ENCODE peak calls at places on chromosomes 11 and 22, in nine cellular contexts. L, O, A, W, Y, E, N, G and Q are unnamed samples. For H3K36me3, the result is how much of the 10 kb centered on the place peaks cover.

GRCh38 chr11:19441288-19441687 is 200.5 kb upstream of the E2F8 start:
- DNase-seq in O (no peak), N (no peak), G (no peak), Y (no peak), E (no peak), L (no peak), W (no peak), A (no peak), Q (no peak)

GRCh38 chr11:75858613-75859012 is 43.6 kb downstream of the UVRAG start:
- DNase-seq in L (no peak), N (no peak), A (no peak), E (peak), Y (no peak), G (no peak), W (no peak), O (no peak), Q (no peak)

GRCh38 chr11:16007514-16007913 is 348.8 kb downstream of the SOX6 start:
- DNase-seq in E (no peak), L (no peak), N (no peak), A (no peak), W (no peak), O (no peak), G (no peak), Y (no peak), Q (no peak)

GRCh38 chr11:132475046-132475445 is 1057.3 kb downstream of the OPCML start:
- DNase-seq in Y (no peak), N (no peak), G (no peak), L (no peak), O (no peak), W (no peak), A (no peak), E (no peak), Q (no peak)

GRCh38 chr11:27187075-27187847 is 146.6 kb downstream of the BBOX1 start:
- DNase-seq in O (no peak), L (no peak), A (no peak), N (no peak), E (no peak), W (no peak), G (no peak), Y (no peak), Q (no peak)

GRCh38 chr11:33869511-33870422 is 22.1 kb downstream of the LMO2 start:
- DNase-seq in W (peak), L (peak), G (peak), A (peak), E (no peak), N (no peak), Y (no peak), O (no peak), Q (no peak)

GRCh38 chr11:32391965-32392553 is 43.3 kb downstream of the WT1 start:
- DNase-seq in N (no peak), O (no peak), E (no peak), L (no peak), Y (no peak), W (no peak), A (no peak), G (no peak), Q (no peak)

GRCh38 chr22:47189056-47189916 is 426.8 kb downstream of the TBC1D22A start:
- DNase-seq in Y (no peak), E (no peak), O (peak), W (no peak), A (no peak), N (no peak), G (no peak), L (no peak), Q (peak)

GRCh38 chr11:134476435-134477021 is 64.5 kb upstream of the B3GAT1 start:
- DNase-seq in Y (no peak), L (peak), O (no peak), A (peak), E (no peak), N (no peak), G (no peak), W (peak), Q (peak)

GRCh38 chr22:39721456-39722325 is 151.1 kb downstream of the CACNA1I start:
- DNase-seq in W (no peak), G (no peak), L (no peak), Y (no peak), O (no peak), E (no peak), A (peak), N (no peak), Q (no peak)

GRCh38 chr11:1233351-1234053 is 10.6 kb downstream of the MUC5B start:
- DNase-seq in E (no peak), Y (no peak), W (no peak), G (peak), O (no peak), N (no peak), A (peak), L (no peak), Q (no peak)

GRCh38 chr22:47285981-47286380 is 523.5 kb downstream of the TBC1D22A start:
- DNase-seq in G (no peak), A (peak), N (no peak), W (no peak), L (no peak), O (no peak), Y (no peak), E (no peak), Q (no peak)

GRCh38 chr11:2382927-2383822 is 6.1 kb downstream of the CD81 start:
- DNase-seq in Y (no peak), N (no peak), G (peak), L (no peak), O (peak), A (no peak), E (no peak), W (peak), Q (no peak)

GRCh38 chr11:726278-726915 is 20.4 kb downstream of the EPS8L2 start:
- DNase-seq in A (peak), W (peak), L (peak), E (peak), N (no peak), G (no peak), O (no peak), Y (peak), Q (peak)

GRCh38 chr11:94424662-94425061 is 23.4 kb upstream of the GPR83 start:
- DNase-seq in N (no peak), G (no peak), E (peak), A (no peak), L (no peak), W (no peak), O (no peak), Y (no peak), Q (no peak)

GRCh38 chr11:6474806-6475500 is 1.2 kb upstream of the TRIM3 start:
- DNase-seq in L (no peak), A (no peak), N (no peak), G (no peak), Y (no peak), W (peak), O (no peak), E (no peak), Q (no peak)

GRCh38 chr11:28585007-28585406 is 476.8 kb downstream of the METTL15 start:
- DNase-seq in Y (no peak), O (no peak), E (no peak), L (no peak), G (no peak), W (no peak), N (no peak), A (no peak), Q (no peak)

GRCh38 chr22:43220625-43221380 is 33.9 kb upstream of the TTLL12 start:
- DNase-seq in Y (no peak), E (no peak), N (no peak), G (no peak), A (no peak), L (no peak), W (no peak), O (no peak), Q (no peak)

GRCh38 chr11:43735931-43736330 is 55.4 kb downstream of the HSD17B12 start:
- DNase-seq in L (no peak), A (no peak), G (no peak), O (no peak), W (peak), E (no peak), N (no peak), Y (no peak), Q (no peak)

GRCh38 chr22:49497266-49497665 is 330.4 kb downstream of the BRD1 start:
- DNase-seq in N (no peak), O (no peak), A (no peak), G (no peak), Y (no peak), L (no peak), W (no peak), E (peak), Q (no peak)

GRCh38 chr22:49657275-49657973 is 170.2 kb downstream of the BRD1 start:
- DNase-seq in L (no peak), N (no peak), E (peak), A (peak), Y (peak), W (no peak), O (peak), G (peak), Q (no peak)

GRCh38 chr11:124897681-124898680 is at the start of gene ROBO4:
- DNase-seq in O (peak), E (peak), N (no peak), G (peak), A (no peak), W (no peak), Y (no peak), L (no peak), Q (no peak)

GRCh38 chr11:17991799-17992433 is 20.9 kb downstream of the SERGEF start:
- DNase-seq in W (peak), N (no peak), G (no peak), O (no peak), E (peak), Y (peak), L (peak), A (no peak), Q (no peak)

GRCh38 chr22:17695986-17696385 is 57.4 kb downstream of the BCL2L13 start:
- DNase-seq in G (no peak), E (no peak), A (no peak), W (no peak), Y (no peak), N (no peak), O (no peak), L (no peak), Q (no peak)

DNA sequence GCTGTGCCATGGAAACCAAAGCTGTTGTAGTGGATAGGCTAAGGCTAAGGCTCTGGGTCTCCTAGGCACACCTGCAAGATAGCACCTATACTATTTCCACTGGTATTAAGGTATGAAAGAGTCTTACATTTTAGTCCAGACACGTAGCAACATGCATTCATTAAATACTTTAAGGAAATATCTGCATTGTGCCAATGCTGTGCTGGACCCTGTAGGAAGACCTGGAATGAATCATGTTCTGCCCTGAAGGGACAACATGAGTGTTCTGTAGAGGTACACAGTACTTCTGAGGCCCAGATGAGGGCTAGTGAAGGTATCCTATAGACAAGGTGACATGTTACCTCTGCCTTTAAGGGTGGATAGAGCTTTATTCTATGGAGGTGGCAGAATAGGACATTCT is 35.2 kb upstream of the RRM1 start:
- DNase-seq in Y (no peak), A (no peak), O (no peak), E (no peak), G (no peak), N (no peak), W (no peak), L (no peak), Q (no peak)
- TF ChIP-seq CTCF in Y (no peak), A (no peak), O (no peak), E (no peak), G (no peak), N (no peak), W (no peak), L (no peak), Q (no peak)

DNA sequence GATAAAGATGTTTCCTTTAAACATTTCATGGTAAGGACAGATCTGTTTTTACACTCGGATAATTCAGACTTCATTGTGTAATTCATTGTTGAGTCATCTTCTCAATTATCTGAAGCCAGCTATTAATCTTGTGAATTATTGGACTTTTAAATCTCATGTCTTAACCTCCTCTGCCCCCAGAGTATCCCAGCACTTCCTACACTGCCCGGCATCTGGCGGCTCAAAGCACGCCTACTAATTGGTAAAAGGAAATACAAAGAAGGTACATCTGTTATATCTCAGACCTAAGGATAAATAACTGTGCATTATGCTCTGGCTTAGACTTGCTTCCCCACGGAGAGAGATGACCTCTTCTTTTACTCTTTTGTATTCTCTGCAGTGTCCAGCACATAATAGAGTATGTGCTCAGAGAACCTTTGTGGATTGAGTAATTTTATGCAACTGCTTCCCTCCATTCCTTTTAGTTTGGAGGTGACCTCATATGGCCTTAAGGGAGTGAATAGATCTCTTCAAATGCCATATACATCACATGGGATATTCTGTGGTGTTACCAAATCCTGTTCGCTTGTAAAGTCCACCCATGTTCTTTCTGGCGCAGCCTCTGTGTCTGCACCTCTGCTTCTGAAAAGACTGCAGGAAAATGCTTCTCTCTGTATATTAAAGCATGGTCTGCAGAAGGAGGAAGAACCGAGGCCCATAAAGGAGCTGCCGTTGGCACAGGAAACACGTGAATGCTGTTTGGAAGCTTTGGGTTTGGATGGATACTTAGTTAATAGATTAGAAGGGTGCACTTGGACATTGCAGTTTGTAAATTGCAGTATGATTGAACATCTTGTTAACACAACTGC is 125.7 kb upstream of the SORL1-AS1 start:
- DNase-seq in L (no peak), Y (no peak), W (no peak), A (no peak), O (no peak), E (no peak), N (no peak), G (no peak), Q (no peak)
- H3K4me3 ChIP-seq in L (no peak), Y (no peak), W (no peak), A (no peak), O (no peak), E (no peak), N (no peak), G (no peak), Q (no peak)

GRCh38 chr11:12215192-12215591 is 104.8 kb downstream of the MICAL2 start:
- DNase-seq in E (peak), W (peak), Y (no peak), A (no peak), O (no peak), N (no peak), G (no peak), L (peak), Q (no peak)

GRCh38 chr11:12216542-12217422 is 106.4 kb downstream of the MICAL2 start:
- DNase-seq in G (peak), N (no peak), E (no peak), A (no peak), L (no peak), Y (no peak), O (no peak), W (no peak), Q (no peak)

GRCh38 chr11:12217879-12218278 is 107.5 kb downstream of the MICAL2 start:
- DNase-seq in Y (no peak), E (no peak), A (no peak), N (no peak), W (no peak), L (no peak), O (no peak), G (no peak), Q (no peak)

GRCh38 chr11:12214751-12215150 is 104.4 kb downstream of the MICAL2 start:
- DNase-seq in N (no peak), O (no peak), G (no peak), W (no peak), L (no peak), E (peak), Y (no peak), A (no peak), Q (no peak)

GRCh38 chr11:12216100-12216499 is 105.7 kb downstream of the MICAL2 start:
- DNase-seq in W (no peak), E (no peak), Y (no peak), L (no peak), N (no peak), A (no peak), G (no peak), O (no peak), Q (no peak)
- H3K36me3 ChIP-seq in W (under half), E (under half), Y (under half), L (under half), N (half or more), A (under half), G (under half), O (under half), Q (half or more)

GRCh38 chr11:65551572-65552398 is 6.4 kb downstream of the LTBP3 start:
- DNase-seq in G (peak), Y (peak), O (no peak), A (peak), N (no peak), L (peak), E (peak), W (peak), Q (no peak)
- TF ChIP-seq CTCF in G (peak), Y (peak), O (no peak), A (peak), N (peak), L (peak), E (peak), W (peak), Q (no peak)

GRCh38 chr11:11876458-11876857 is 34.7 kb downstream of the USP47 start:
- DNase-seq in A (no peak), L (no peak), O (no peak), G (no peak), Y (no peak), E (no peak), N (no peak), W (peak), Q (no peak)

GRCh38 chr11:11882539-11882938 is 40.8 kb downstream of the USP47 start:
- DNase-seq in O (no peak), G (no peak), L (no peak), A (no peak), N (no peak), W (no peak), Y (no peak), E (no peak), Q (no peak)

GRCh38 chr11:11884774-11885481 is 43.2 kb downstream of the USP47 start:
- DNase-seq in A (no peak), G (no peak), N (no peak), W (no peak), Y (no peak), E (no peak), L (no peak), O (no peak), Q (no peak)

GRCh38 chr11:11880179-11880578 is 38.4 kb downstream of the USP47 start:
- DNase-seq in W (no peak), E (no peak), O (no peak), G (no peak), Y (no peak), N (no peak), A (no peak), L (no peak), Q (no peak)
- H3K4me3 ChIP-seq in W (no peak), E (no peak), O (no peak), G (no peak), Y (no peak), N (no peak), A (no peak), L (no peak), Q (no peak)

GRCh38 chr22:20863356-20863755 is 4.5 kb downstream of the SNAP29 start:
- DNase-seq in O (no peak), L (no peak), W (no peak), N (no peak), G (no peak), A (no peak), Y (no peak), E (no peak), Q (no peak)

GRCh38 chr22:20865869-20866445 is 7.2 kb downstream of the SNAP29 start:
- DNase-seq in N (no peak), Y (no peak), E (no peak), G (no peak), L (no peak), W (no peak), O (no peak), A (no peak), Q (no peak)

GRCh38 chr22:20866716-20867115 is 7.9 kb downstream of the SNAP29 start:
- DNase-seq in G (no peak), A (no peak), L (no peak), W (no peak), E (no peak), O (no peak), Y (no peak), N (no peak), Q (no peak)

GRCh38 chr22:20864186-20864908 is 5.5 kb downstream of the SNAP29 start:
- DNase-seq in Y (no peak), W (no peak), A (no peak), L (no peak), N (no peak), O (no peak), G (no peak), E (no peak), Q (no peak)

GRCh38 chr22:20865331-20865730 is 6.5 kb downstream of the SNAP29 start:
- DNase-seq in G (no peak), N (no peak), Y (no peak), A (no peak), O (no peak), E (no peak), L (no peak), W (no peak), Q (no peak)
- H3K36me3 ChIP-seq in G (under half), N (under half), Y (under half), A (under half), O (under half), E (under half), L (under half), W (under half), Q (under half)